ENCODE peak calls at places on chromosomes 2 and 18, in five cellular contexts. Q is body of pancreas, J is HCT116, X is omental fat pad, E is heart left ventricle. A is an unnamed sample.

GRCh38 chr18:23864620-23865019 is 149.9 kb upstream of the TTC39C start:
- ATAC-seq in J (no peak), Q (no peak), E (no peak), X (no peak), A (peak)

GRCh38 chr18:23837591-23837990 is 148.3 kb downstream of the LAMA3 start:
- ATAC-seq in X (peak), J (no peak), Q (no peak), E (no peak), A (no peak)

GRCh38 chr18:36350211-36350610 is 52.7 kb downstream of the FHOD3 start:
- ATAC-seq in E (peak), X (no peak), Q (no peak), J (no peak), A (no peak)

GRCh38 chr2:196718796-196719564 is 79.5 kb downstream of the CCDC150 start:
- ATAC-seq in J (peak), X (no peak), Q (peak), E (peak), A (no peak)

GRCh38 chr2:25286025-25286400 is 55.7 kb downstream of the DNMT3A start:
- ATAC-seq in Q (no peak), J (no peak), X (no peak), E (peak), A (peak)

GRCh38 chr2:241302759-241303651 is 12.5 kb downstream of the HDLBP start:
- ATAC-seq in X (no peak), Q (peak), J (peak), E (peak), A (no peak)

GRCh38 chr2:64025741-64026140 is 6.5 kb upstream of the VPS54 start:
- ATAC-seq in X (no peak), Q (no peak), J (no peak), E (no peak), A (no peak)

GRCh38 chr2:209334188-209335017 is 89.4 kb upstream of the MAP2 start:
- ATAC-seq in E (no peak), J (peak), Q (peak), X (peak), A (no peak)

GRCh38 chr2:241051578-241052487 is 50.3 kb downstream of the MTERF4 start:
- ATAC-seq in J (no peak), Q (no peak), E (no peak), X (no peak), A (no peak)

GRCh38 chr18:9787126-9787525 is 79.0 kb downstream of the RAB31 start:
- ATAC-seq in J (no peak), X (no peak), E (no peak), Q (no peak), A (no peak)

GRCh38 chr18:64972545-64972944 is 778.3 kb upstream of the CDH7 start:
- ATAC-seq in X (no peak), J (no peak), E (no peak), Q (no peak), A (no peak)

GRCh38 chr2:64738026-64738425 is 84.3 kb upstream of the SERTAD2 start:
- ATAC-seq in E (no peak), Q (no peak), J (no peak), X (no peak), A (peak)

GRCh38 chr2:151857650-151858049 is 29.4 kb upstream of the ARL5A start:
- ATAC-seq in E (no peak), Q (no peak), X (no peak), J (no peak), A (no peak)

GRCh38 chr2:104656496-104657310 is 197.2 kb upstream of the POU3F3 start:
- ATAC-seq in X (no peak), Q (no peak), J (no peak), E (no peak), A (no peak)

GRCh38 chr2:205929445-205930027 is 156.4 kb downstream of the INO80D start:
- ATAC-seq in X (no peak), E (no peak), Q (peak), J (no peak), A (no peak)

A was measured in stimulated activated memory B cell treated with anti-CD40 and anti-IgM and Interleukin-4, amounts not matched to agents 10 μg/mL and 1 μg/mL and 100 μg/mL, for 72 hours.